ENCODE peak calls at places on chromosomes 13 and 19, in eight cellular contexts. B is OCI-LY7, V is neural progenitor cell, W is HCT116, Z is fibroblast of lung, I is IMR-90, C is GM12878, D is K562. R is an unnamed sample.

GRCh38 chr19:13817615-13818371 is 22.6 kb downstream of the ZSWIM4 start:
- DNase-seq in B (no peak), V (peak; percentile 94), W (no peak), Z (no peak), I (no peak), C (no peak), D (peak; percentile 90), R (peak; percentile 30)

GRCh38 chr13:21033224-21033855 is 28.0 kb downstream of the LATS2 start:
- DNase-seq in B (no peak), V (no peak), W (no peak), Z (peak; percentile 66), I (no peak), C (no peak), D (no peak), R (peak; percentile 81)

GRCh38 chr13:97280478-97280877 is 58.3 kb downstream of the MBNL2 start:
- DNase-seq in B (no peak), V (peak; percentile 3), W (no peak), Z (no peak), I (no peak), C (no peak), D (no peak), R (peak; percentile 27)

GRCh38 chr19:1074512-1075283 is 7.7 kb downstream of the ARHGAP45 start:
- DNase-seq in B (peak; percentile 90), V (no peak), W (no peak), Z (no peak), I (no peak), C (no peak), D (peak; percentile 86), R (no peak)

GRCh38 chr19:15154002-15154612 is 46.7 kb downstream of the NOTCH3 start:
- DNase-seq in B (peak; percentile 55), V (peak; percentile 54), W (peak; percentile 37), Z (peak; percentile 52), I (peak; percentile 53), C (no peak), D (peak; percentile 58), R (peak; percentile 53)

GRCh38 chr13:40895715-40896184 is 106.3 kb downstream of the SLC25A15 start:
- DNase-seq in B (no peak), V (no peak), W (peak; percentile 18), Z (no peak), I (no peak), C (no peak), D (no peak), R (no peak)

GRCh38 chr13:24148414-24149305 is 11.9 kb upstream of the SPATA13 start:
- DNase-seq in B (no peak), V (no peak), W (peak; percentile 96), Z (peak; percentile 97), I (peak; percentile 99), C (no peak), D (no peak), R (peak; percentile 98)

GRCh38 chr19:10074153-10074552 is 12.0 kb upstream of the SHFL start:
- DNase-seq in B (peak; percentile 58), V (peak; percentile 44), W (peak; percentile 40), Z (peak; percentile 41), I (peak; percentile 36), C (no peak), D (peak; percentile 79), R (peak; percentile 53)

GRCh38 chr19:5170329-5170745 is 170.3 kb downstream of the PTPRS start:
- DNase-seq in B (peak; percentile 20), V (no peak), W (no peak), Z (no peak), I (no peak), C (no peak), D (peak; percentile 67), R (no peak)

GRCh38 chr19:46528601-46529447 is 33.2 kb upstream of the PNMA8B start:
- DNase-seq in B (no peak), V (no peak), W (no peak), Z (no peak), I (no peak), C (no peak), D (no peak), R (no peak)
- H2AFZ ChIP-seq in B (no peak overlapping the region), V (peak overlapping the region; percentile 91), W (peak overlapping the region; percentile 93), Z (no peak overlapping the region), I (peak overlapping the region; percentile 43), C (no peak overlapping the region), D (no peak overlapping the region), R (peak overlapping the region; percentile 60)

DNA sequence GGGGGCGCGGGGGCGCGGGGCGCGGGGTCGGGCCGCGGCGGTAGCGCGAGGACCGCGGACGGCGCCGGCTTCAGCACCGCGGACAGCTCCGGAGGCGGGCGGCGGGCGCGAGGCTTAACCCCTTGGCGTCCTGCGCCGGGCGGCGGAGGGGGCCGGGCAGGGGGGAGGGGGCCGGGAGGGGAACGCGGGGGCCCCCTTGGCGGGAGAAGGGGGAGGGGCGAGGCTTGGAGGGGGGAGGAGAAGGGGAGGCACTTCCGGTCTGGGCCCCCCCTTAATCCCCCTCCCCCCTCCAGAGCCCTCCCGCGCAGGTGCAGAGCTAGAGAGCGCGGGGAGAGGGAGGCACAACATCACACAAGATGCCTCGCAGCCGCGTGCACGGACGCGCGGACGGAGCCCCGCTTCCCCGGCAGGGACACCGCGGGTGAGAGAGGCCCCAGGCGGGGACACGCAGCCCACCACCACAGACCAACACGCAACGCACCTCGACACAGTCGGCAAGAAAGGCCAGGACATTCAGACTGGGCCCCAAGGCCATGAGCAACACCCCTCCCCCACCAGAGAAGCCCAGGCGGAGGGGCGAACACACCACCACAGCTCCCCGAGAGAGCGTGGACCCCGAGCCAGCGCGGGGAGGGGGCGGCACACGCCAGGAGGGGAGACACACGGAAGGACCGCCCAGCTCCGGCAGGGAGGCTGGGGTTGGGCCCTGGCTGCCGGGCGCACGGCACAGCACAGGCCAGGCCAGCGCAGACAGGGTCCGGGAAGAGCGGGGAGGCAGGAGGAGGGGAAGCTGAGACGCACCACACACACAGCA is 24.1 kb downstream of the SHANK1 start:
- DNase-seq in B (no peak), V (peak; percentile 85), W (no peak), Z (no peak), I (no peak), C (no peak), D (peak; percentile 53), R (peak; percentile 41)
- H2AFZ ChIP-seq in B (no peak overlapping the region), V (no peak overlapping the region), W (no peak overlapping the region), Z (no peak overlapping the region), I (no peak overlapping the region), C (no peak overlapping the region), D (no peak overlapping the region), R (no peak overlapping the region)

GRCh38 chr19:20565321-20566018 is at the start of gene ZNF737:
- DNase-seq in B (peak; percentile 98), V (peak; percentile 98), W (no peak), Z (peak; percentile 97), I (peak; percentile 91), C (peak; percentile 75), D (peak; percentile 25), R (peak; percentile 94)
- H2AFZ ChIP-seq in B (peak within 1 kb of the TSS; percentile 64), V (peak within 1 kb of the TSS; percentile 97), W (no peak within 1 kb of the TSS), Z (peak within 1 kb of the TSS; percentile 65), I (peak within 1 kb of the TSS; percentile 87), C (peak within 1 kb of the TSS; percentile 54), D (no peak within 1 kb of the TSS), R (peak within 1 kb of the TSS; percentile 93)

GRCh38 chr13:59531571-59532091 is 632.1 kb downstream of the DIAPH3 start:
- DNase-seq in B (no peak), V (peak; percentile 30), W (peak; percentile 6), Z (peak; percentile 96), I (peak; percentile 89), C (no peak), D (peak; percentile 79), R (peak; percentile 67)
- H2AFZ ChIP-seq in B (no peak overlapping the region), V (peak overlapping the region; percentile 88), W (no peak overlapping the region), Z (peak overlapping the region; percentile 39), I (peak overlapping the region; percentile 35), C (no peak overlapping the region), D (peak overlapping the region; percentile 85), R (peak overlapping the region; percentile 32)

DNA sequence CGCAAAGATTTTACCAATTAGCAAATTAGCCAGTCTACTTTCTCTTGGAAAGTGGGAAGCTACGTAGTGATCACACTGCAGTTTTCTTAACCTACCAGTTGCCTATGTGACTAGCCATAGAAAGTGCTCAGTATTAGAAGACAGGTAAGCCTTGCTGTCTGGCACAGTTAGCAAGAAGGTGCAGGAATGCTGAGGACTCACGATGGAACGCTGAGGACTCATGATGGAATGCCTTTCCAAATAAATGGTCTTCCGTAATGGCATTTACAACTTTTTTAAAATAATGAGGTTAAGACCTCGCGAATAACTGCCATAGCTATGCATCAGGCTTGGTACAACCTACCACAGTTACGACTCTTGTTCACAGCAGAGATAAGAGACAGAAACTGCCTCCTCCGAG is 1645.6 kb upstream of the MIR17HG start:
- DNase-seq in B (no peak), V (no peak), W (no peak), Z (no peak), I (no peak), C (no peak), D (no peak), R (no peak)
- H2AFZ ChIP-seq in B (no peak overlapping the region), V (no peak overlapping the region), W (no peak overlapping the region), Z (no peak overlapping the region), I (no peak overlapping the region), C (no peak overlapping the region), D (no peak overlapping the region), R (no peak overlapping the region)

DNA sequence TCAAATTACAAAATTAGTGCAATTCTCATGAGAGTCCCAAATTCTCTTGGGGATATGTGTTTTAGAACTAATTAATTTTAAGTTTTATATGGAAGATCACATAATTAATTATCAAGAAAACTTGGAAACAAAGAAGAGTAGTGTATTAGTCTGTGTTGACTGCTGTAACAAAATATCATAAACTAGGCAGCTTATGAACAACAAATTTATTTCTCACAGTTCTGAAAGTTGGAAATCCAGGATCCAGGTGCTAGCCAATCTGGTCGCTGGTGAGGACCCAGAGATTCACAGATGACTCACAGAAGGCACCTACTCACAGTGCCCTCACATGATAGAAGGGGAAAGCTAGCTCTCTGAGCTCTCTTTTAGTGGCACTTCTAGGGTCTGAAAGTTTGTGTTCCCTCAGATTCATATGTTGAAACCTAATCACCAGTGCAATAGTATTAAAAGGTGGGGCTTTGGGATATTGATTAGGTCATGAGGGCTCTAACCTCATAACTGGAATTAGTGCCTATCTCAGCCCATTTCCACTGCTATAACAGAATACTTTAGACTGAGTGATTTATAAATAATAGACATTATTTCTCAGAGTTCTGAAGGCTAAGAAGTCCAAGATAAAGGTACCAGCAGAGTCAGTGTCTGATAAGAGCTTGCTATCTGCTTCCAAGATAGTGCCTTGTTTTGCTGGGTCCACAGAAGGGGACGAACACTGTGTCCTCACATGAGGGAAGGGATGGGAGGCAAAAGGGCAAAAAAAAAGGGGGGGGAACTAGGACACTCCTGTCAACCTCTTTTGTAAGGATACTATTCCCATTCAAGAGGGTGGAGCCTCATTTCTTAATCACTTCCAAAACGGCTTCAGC is 1.5 kb upstream of the ARGLU1 start:
- DNase-seq in B (no peak), V (no peak), W (no peak), Z (no peak), I (no peak), C (no peak), D (peak; percentile 8), R (no peak)
- H2AFZ ChIP-seq in B (no peak overlapping the region), V (no peak overlapping the region), W (no peak overlapping the region), Z (no peak overlapping the region), I (no peak overlapping the region), C (no peak overlapping the region), D (peak overlapping the region; percentile 58), R (no peak overlapping the region)

GRCh38 chr19:40717880-40718773 is 1.2 kb downstream of the ITPKC start:
- DNase-seq in B (peak; percentile 28), V (peak; percentile 58), W (no peak), Z (peak; percentile 31), I (peak; percentile 15), C (no peak), D (peak; percentile 38), R (peak; percentile 78)
- H2AFZ ChIP-seq in B (peak overlapping the region; percentile 78), V (no peak overlapping the region), W (no peak overlapping the region), Z (no peak overlapping the region), I (peak overlapping the region; percentile 82), C (peak overlapping the region; percentile 62), D (peak overlapping the region; percentile 64), R (no peak overlapping the region)